ENCODE peak calls at places on chromosomes 1 and 21, in seven cellular contexts. S is sigmoid colon, B is transverse colon, M is GM12892, R is H1, Z is spleen, H is stomach. C is an unnamed sample.

GRCh38 chr21:34836103-34836932 is 167.5 kb downstream of the CLIC6 start:
- DNase-seq in B (peak), M (no peak), S (peak), H (peak), Z (no peak), R (no peak), C (no peak)

GRCh38 chr1:155247667-155248563 is 7.4 kb downstream of the ENTREP3 start:
- DNase-seq in R (no peak), Z (no peak), M (no peak), B (no peak), S (no peak), H (no peak), C (no peak)

GRCh38 chr1:85048296-85049064 is at the start of gene MCOLN3:
- DNase-seq in M (peak), R (no peak), B (peak), Z (peak), H (peak), S (peak), C (no peak)

GRCh38 chr1:114080511-114081144 is 73.0 kb downstream of the SYT6 start:
- DNase-seq in R (no peak), Z (no peak), S (no peak), H (no peak), B (no peak), M (no peak), C (no peak)

GRCh38 chr1:215860833-215861232 is 293.7 kb downstream of the KCTD3 start:
- DNase-seq in Z (no peak), R (no peak), M (no peak), B (no peak), S (no peak), H (no peak), C (no peak)

GRCh38 chr1:183702813-183703198 is 49.7 kb upstream of the APOBEC4 start:
- DNase-seq in S (no peak), B (no peak), H (no peak), M (no peak), Z (no peak), R (no peak), C (no peak)

GRCh38 chr1:96473791-96474452 is 247.7 kb upstream of the PTBP2 start:
- DNase-seq in R (no peak), Z (no peak), H (no peak), M (no peak), B (no peak), S (no peak), C (no peak)

GRCh38 chr21:34243562-34243961 is 120.2 kb upstream of the KCNE2 start:
- DNase-seq in Z (no peak), B (peak), R (no peak), S (no peak), M (no peak), H (peak), C (no peak)

GRCh38 chr1:23763040-23763577 is 15.1 kb upstream of the PITHD1 start:
- DNase-seq in B (no peak), S (no peak), M (no peak), R (no peak), Z (no peak), H (peak), C (no peak)

GRCh38 chr21:44866780-44867179 is 6.7 kb downstream of the PTTG1IP start:
- DNase-seq in R (no peak), Z (peak), S (no peak), B (no peak), M (no peak), H (no peak), C (no peak)

GRCh38 chr1:163912491-163912890 is 590.7 kb downstream of the NUF2 start:
- DNase-seq in R (no peak), M (no peak), Z (no peak), B (no peak), S (no peak), H (no peak), C (no peak)

GRCh38 chr1:208475951-208476824 is 232.0 kb upstream of the PLXNA2 start:
- DNase-seq in H (no peak), Z (no peak), R (peak), M (no peak), S (peak), B (no peak), C (no peak)

GRCh38 chr1:17233675-17234074 is 15.2 kb upstream of the PADI3 start:
- DNase-seq in B (peak), Z (no peak), R (no peak), S (no peak), M (no peak), H (peak), C (no peak)
- TF ChIP-seq POLR2AphosphoS5 in B (peak), Z (no peak), R (no peak), S (no peak), M (no peak), H (no peak), C (no peak)

DNA sequence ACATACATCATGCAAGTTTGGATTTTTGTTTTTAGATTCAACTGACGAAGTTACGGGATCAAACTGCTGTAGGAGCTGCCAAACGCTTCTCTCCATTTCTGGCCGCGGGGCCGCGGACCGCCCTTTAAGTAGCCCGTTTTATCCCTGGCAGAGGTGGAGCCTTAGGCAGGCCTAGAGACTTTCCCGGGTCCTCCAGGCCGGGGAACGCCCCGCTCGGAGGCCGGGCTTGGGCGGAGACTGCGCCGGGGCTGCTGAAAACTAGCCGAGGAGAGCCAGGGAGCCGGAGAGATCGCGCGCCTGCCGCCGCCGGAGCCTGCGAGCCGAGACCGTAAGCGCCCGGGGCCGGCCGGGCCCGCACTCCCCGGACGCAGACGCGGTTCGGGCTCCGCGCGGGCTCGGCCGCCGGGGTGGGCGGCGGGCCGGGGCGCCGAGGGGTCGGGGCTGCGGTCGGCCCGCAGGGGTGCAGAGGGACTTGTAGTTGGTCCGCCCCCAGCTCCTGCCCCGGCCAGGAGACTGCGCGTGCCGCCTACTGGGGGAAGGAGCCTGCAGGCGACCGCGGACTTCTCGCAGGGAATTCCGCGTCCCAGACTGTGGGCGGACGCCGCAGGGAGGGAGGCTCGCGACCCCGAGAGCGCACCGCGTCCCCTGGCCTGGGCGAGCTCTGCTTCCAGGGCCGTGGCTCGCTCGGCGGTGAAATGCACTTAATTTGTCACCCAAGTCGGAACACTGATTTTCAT is at the start of gene EPHX1:
- DNase-seq in B (peak), M (peak), H (peak), R (no peak), Z (peak), S (peak), C (no peak)
- TF ChIP-seq POLR2A in B (peak), M (peak), H (no peak), R (peak), Z (peak), S (peak), C (peak)

GRCh38 chr1:188642585-188643168 is 1813.9 kb downstream of the PLA2G4A start:
- DNase-seq in S (no peak), M (no peak), H (no peak), Z (no peak), R (no peak), B (no peak), C (no peak)
- TF ChIP-seq POLR2AphosphoS5 in S (no peak), M (no peak), H (no peak), Z (no peak), R (no peak), B (no peak), C (no peak)

GRCh38 chr1:1292442-1292779 is 12.2 kb downstream of the SCNN1D start:
- DNase-seq in S (no peak), M (no peak), Z (peak), R (no peak), H (no peak), B (no peak), C (no peak)

GRCh38 chr1:1291023-1291528 is 10.8 kb downstream of the SCNN1D start:
- DNase-seq in R (no peak), Z (no peak), B (peak), M (no peak), H (peak), S (no peak), C (no peak)

GRCh38 chr1:1293258-1293617 is 13.0 kb downstream of the SCNN1D start:
- DNase-seq in H (no peak), M (no peak), B (no peak), R (no peak), S (no peak), Z (peak), C (no peak)

GRCh38 chr1:1292851-1293250 is 12.6 kb downstream of the SCNN1D start:
- DNase-seq in M (no peak), Z (peak), B (no peak), R (no peak), S (no peak), H (no peak), C (no peak)

GRCh38 chr1:1291611-1292441 is 11.6 kb downstream of the SCNN1D start:
- DNase-seq in S (peak), R (no peak), Z (peak), M (peak), H (peak), B (peak), C (no peak)
- TF ChIP-seq POLR2A in S (no peak), R (no peak), Z (no peak), M (no peak), H (no peak), B (no peak), C (no peak)

GRCh38 chr1:38004284-38005101 is 821 bp downstream of the FHL3 start:
- DNase-seq in H (no peak), Z (no peak), M (no peak), B (no peak), R (no peak), S (no peak), C (peak)
- TF ChIP-seq POLR2AphosphoS5 in H (no peak), Z (no peak), M (no peak), B (no peak), R (no peak), S (no peak), C (no peak)

GRCh38 chr1:234538930-234539649 is 60.1 kb upstream of the TARBP1 start:
- DNase-seq in H (no peak), R (no peak), Z (peak), B (no peak), M (no peak), S (peak), C (no peak)
- TF ChIP-seq POLR2A in H (no peak), R (no peak), Z (no peak), B (no peak), M (no peak), S (no peak), C (no peak)